ENCODE peak calls at places on chromosomes 2 and 18, in four cellular contexts. B, T, S and J are unnamed samples.

GRCh38 chr2:178761759-178762371 is 45.4 kb downstream of the TTN start:
- DNase-seq in B (peak), S (no peak), T (peak), J (no peak)

GRCh38 chr2:85178980-85179411 is 45.8 kb downstream of the TCF7L1 start:
- DNase-seq in S (peak), T (no peak), B (no peak), J (no peak)

GRCh38 chr18:12595571-12596255 is 62.2 kb downstream of the SPIRE1 start:
- DNase-seq in S (no peak), T (no peak), B (no peak), J (no peak)

GRCh38 chr2:134206573-134206972 is 47.3 kb upstream of the MGAT5 start:
- DNase-seq in T (peak), B (no peak), S (peak), J (no peak)

GRCh38 chr2:237967463-237967871 is 653 bp downstream of the UBE2F start:
- DNase-seq in T (no peak), B (no peak), S (peak), J (peak)

GRCh38 chr2:174004900-174005605 is 39.9 kb upstream of the SP3 start:
- DNase-seq in T (peak), B (no peak), S (peak), J (no peak)

GRCh38 chr2:228094377-228094921 is 87.0 kb downstream of the SPHKAP start:
- DNase-seq in S (no peak), B (no peak), T (peak), J (no peak)

GRCh38 chr18:70981400-70982140 is 692.7 kb downstream of the SOCS6 start:
- DNase-seq in T (no peak), B (no peak), S (no peak), J (no peak)

GRCh38 chr2:98824256-98825042 is 93.5 kb upstream of the MGAT4A start:
- DNase-seq in B (no peak), T (no peak), S (no peak), J (no peak)

GRCh38 chr2:187224989-187225388 is 223.1 kb downstream of the CALCRL start:
- DNase-seq in T (no peak), S (no peak), B (no peak), J (no peak)

GRCh38 chr18:63676526-63676925 is 14.8 kb upstream of the SERPINB3 start:
- DNase-seq in T (no peak), B (no peak), S (no peak), J (no peak)

GRCh38 chr18:11488175-11488574 is 121.2 kb upstream of the SLC35G4 start:
- DNase-seq in S (no peak), B (no peak), T (no peak), J (no peak)

GRCh38 chr2:26243643-26244478 is 571 bp downstream of the HADHA start:
- DNase-seq in T (peak), S (no peak), B (no peak), J (no peak)

GRCh38 chr2:232874677-232875223 is 4.7 kb downstream of the SNORC start:
- DNase-seq in B (no peak), S (peak), T (no peak), J (no peak)

GRCh38 chr18:48602759-48603390 is 64.0 kb downstream of the CTIF start:
- DNase-seq in S (no peak), B (no peak), T (no peak), J (no peak)

GRCh38 chr18:62384610-62385097 is 59.5 kb downstream of the TNFRSF11A start:
- DNase-seq in S (no peak), T (no peak), B (no peak), J (no peak)

GRCh38 chr2:202067589-202067988 is 5.5 kb upstream of the KIAA2012 start:
- DNase-seq in S (no peak), T (no peak), B (no peak), J (no peak)

GRCh38 chr2:26533661-26534060 is 55.7 kb upstream of the OTOF start:
- DNase-seq in T (no peak), S (peak), B (no peak), J (no peak)

GRCh38 chr18:30280861-30281470 is 761.6 kb downstream of the DSC3 start:
- DNase-seq in B (no peak), T (peak), S (no peak), J (no peak)

GRCh38 chr18:79755496-79756142 is 42.1 kb upstream of the KCNG2 start:
- DNase-seq in B (no peak), T (no peak), S (peak), J (no peak)

GRCh38 chr18:10321987-10322386 is 132.4 kb upstream of the APCDD1 start:
- DNase-seq in B (no peak), T (no peak), S (no peak), J (no peak)

GRCh38 chr18:13530879-13531387 is 195.4 kb downstream of the FAM210A start:
- DNase-seq in S (peak), B (no peak), T (no peak), J (no peak)

GRCh38 chr2:71455741-71456569 is 2.6 kb downstream of the DYSF start:
- DNase-seq in T (no peak), S (peak), B (no peak), J (no peak)

GRCh38 chr2:173159794-173160463 is 84.3 kb downstream of the MAP3K20 start:
- DNase-seq in T (peak), S (peak), B (no peak), J (no peak)

GRCh38 chr2:149204686-149205085 is 125.7 kb upstream of the LYPD6 start:
- DNase-seq in S (no peak), T (no peak), B (no peak), J (no peak)

GRCh38 chr2:68464651-68465050 is 2.4 kb downstream of the FBXO48 start:
- DNase-seq in B (no peak), T (no peak), S (no peak), J (no peak)

GRCh38 chr2:11450791-11451190 is 15.2 kb downstream of the E2F6 start:
- DNase-seq in T (no peak), B (no peak), S (no peak), J (no peak)

GRCh38 chr2:16716944-16717343 is 51.3 kb upstream of the CYRIA start:
- DNase-seq in B (no peak), S (no peak), T (no peak), J (no peak)

GRCh38 chr2:192026064-192026715 is 168.5 kb downstream of the TMEFF2 start:
- DNase-seq in T (no peak), S (no peak), B (no peak), J (no peak)

GRCh38 chr2:165277295-165277694 is 38.1 kb downstream of the SCN2A start:
- DNase-seq in S (no peak), T (no peak), B (no peak), J (no peak)

GRCh38 chr18:12948055-12948804 is 419 bp downstream of the SEH1L start:
- DNase-seq in T (peak), B (peak), S (peak), J (peak)

GRCh38 chr2:197258580-197258979 is 52.0 kb downstream of the ANKRD44 start:
- DNase-seq in S (no peak), T (no peak), B (no peak), J (no peak)

GRCh38 chr18:53909668-53910067 is 314.8 kb downstream of the MBD2 start:
- DNase-seq in S (no peak), B (no peak), T (no peak), J (no peak)

GRCh38 chr18:23650963-23651927 is 11.5 kb downstream of the ANKRD29 start:
- DNase-seq in S (no peak), B (no peak), T (peak), J (no peak)

GRCh38 chr18:58653814-58654509 is 17.3 kb upstream of the MALT1 start:
- DNase-seq in B (no peak), T (no peak), S (no peak), J (no peak)

GRCh38 chr2:151102196-151102692 is 159.4 kb downstream of the RBM43 start:
- DNase-seq in S (no peak), T (no peak), B (no peak), J (no peak)

GRCh38 chr2:2580341-2580740 is 249.3 kb upstream of the MYT1L start:
- DNase-seq in S (peak), B (no peak), T (no peak), J (no peak)

GRCh38 chr2:63862802-63863201 is 21.1 kb downstream of the UGP2 start:
- DNase-seq in T (no peak), S (no peak), B (no peak), J (no peak)